ENCODE peak calls at places on chromosome 11, in seven cellular contexts. One of them, this sample, is unnamed.

GRCh38 chr11:92240946-92241345 is 16.3 kb downstream of the FAT3 start:
- DNase-seq in psoas muscle: no peak
- DNase-seq in tibial nerve: no peak
- DNase-seq in NAMALWA: no peak
- DNase-seq in tibial artery: no peak
- DNase-seq in adrenal gland: no peak
- DNase-seq in activated naive CD4-positive, alpha-beta T cell treated with anti-CD3 and anti-CD28 coated beads, Interleukin-2, amount 10 ng/mL, durations not matched to agents 7 days and 5 days: no peak
- DNase-seq in this sample: no peak

GRCh38 chr11:128902515-128903066 is 11.4 kb downstream of the KCNJ5 start:
- DNase-seq in psoas muscle: no peak
- DNase-seq in tibial nerve: no peak
- DNase-seq in NAMALWA: no peak
- DNase-seq in tibial artery: no peak
- DNase-seq in adrenal gland: no peak
- DNase-seq in activated naive CD4-positive, alpha-beta T cell treated with anti-CD3 and anti-CD28 coated beads, Interleukin-2, amount 10 ng/mL, durations not matched to agents 7 days and 5 days: no peak
- DNase-seq in this sample: peak

GRCh38 chr11:76132268-76132667 is 74.0 kb downstream of the WNT11 start:
- DNase-seq in psoas muscle: no peak
- DNase-seq in tibial nerve: no peak
- DNase-seq in NAMALWA: no peak
- DNase-seq in tibial artery: no peak
- DNase-seq in adrenal gland: peak
- DNase-seq in activated naive CD4-positive, alpha-beta T cell treated with anti-CD3 and anti-CD28 coated beads, Interleukin-2, amount 10 ng/mL, durations not matched to agents 7 days and 5 days: no peak
- DNase-seq in this sample: no peak

GRCh38 chr11:65355013-65355775 is 643 bp downstream of the TIGD3 start:
- DNase-seq in psoas muscle: no peak
- DNase-seq in tibial nerve: no peak
- DNase-seq in NAMALWA: peak
- DNase-seq in tibial artery: no peak
- DNase-seq in adrenal gland: peak
- DNase-seq in activated naive CD4-positive, alpha-beta T cell treated with anti-CD3 and anti-CD28 coated beads, Interleukin-2, amount 10 ng/mL, durations not matched to agents 7 days and 5 days: peak
- DNase-seq in this sample: no peak

GRCh38 chr11:125245299-125245698 is 80.7 kb downstream of the PKNOX2 start:
- DNase-seq in psoas muscle: no peak
- DNase-seq in tibial nerve: no peak
- DNase-seq in NAMALWA: no peak
- DNase-seq in tibial artery: no peak
- DNase-seq in adrenal gland: no peak
- DNase-seq in activated naive CD4-positive, alpha-beta T cell treated with anti-CD3 and anti-CD28 coated beads, Interleukin-2, amount 10 ng/mL, durations not matched to agents 7 days and 5 days: no peak
- DNase-seq in this sample: peak

GRCh38 chr11:103851166-103851651 is 185.2 kb upstream of the DDI1 start:
- DNase-seq in psoas muscle: no peak
- DNase-seq in tibial nerve: no peak
- DNase-seq in NAMALWA: no peak
- DNase-seq in tibial artery: no peak
- DNase-seq in adrenal gland: no peak
- DNase-seq in activated naive CD4-positive, alpha-beta T cell treated with anti-CD3 and anti-CD28 coated beads, Interleukin-2, amount 10 ng/mL, durations not matched to agents 7 days and 5 days: no peak
- DNase-seq in this sample: peak

GRCh38 chr11:73330569-73331093 is 22.6 kb downstream of the ARHGEF17 start:
- DNase-seq in psoas muscle: no peak
- DNase-seq in tibial nerve: no peak
- DNase-seq in NAMALWA: no peak
- DNase-seq in tibial artery: no peak
- DNase-seq in adrenal gland: no peak
- DNase-seq in activated naive CD4-positive, alpha-beta T cell treated with anti-CD3 and anti-CD28 coated beads, Interleukin-2, amount 10 ng/mL, durations not matched to agents 7 days and 5 days: no peak
- DNase-seq in this sample: peak

GRCh38 chr11:20448838-20449237 is 61.3 kb downstream of the PRMT3 start:
- DNase-seq in psoas muscle: no peak
- DNase-seq in tibial nerve: no peak
- DNase-seq in NAMALWA: no peak
- DNase-seq in tibial artery: no peak
- DNase-seq in adrenal gland: no peak
- DNase-seq in activated naive CD4-positive, alpha-beta T cell treated with anti-CD3 and anti-CD28 coated beads, Interleukin-2, amount 10 ng/mL, durations not matched to agents 7 days and 5 days: no peak
- DNase-seq in this sample: no peak

GRCh38 chr11:26134481-26135355 is 197.2 kb upstream of the ANO3 start:
- DNase-seq in psoas muscle: no peak
- DNase-seq in tibial nerve: no peak
- DNase-seq in NAMALWA: peak
- DNase-seq in tibial artery: no peak
- DNase-seq in adrenal gland: no peak
- DNase-seq in activated naive CD4-positive, alpha-beta T cell treated with anti-CD3 and anti-CD28 coated beads, Interleukin-2, amount 10 ng/mL, durations not matched to agents 7 days and 5 days: no peak
- DNase-seq in this sample: peak

GRCh38 chr11:9761441-9761945 is 97.6 kb downstream of the SWAP70 start:
- DNase-seq in psoas muscle: no peak
- DNase-seq in tibial nerve: no peak
- DNase-seq in NAMALWA: no peak
- DNase-seq in tibial artery: no peak
- DNase-seq in adrenal gland: no peak
- DNase-seq in activated naive CD4-positive, alpha-beta T cell treated with anti-CD3 and anti-CD28 coated beads, Interleukin-2, amount 10 ng/mL, durations not matched to agents 7 days and 5 days: no peak
- DNase-seq in this sample: no peak

GRCh38 chr11:313787-314547 is at the start of gene IFITM1:
- DNase-seq in psoas muscle: no peak
- DNase-seq in tibial nerve: no peak
- DNase-seq in NAMALWA: no peak
- DNase-seq in tibial artery: no peak
- DNase-seq in adrenal gland: peak
- DNase-seq in activated naive CD4-positive, alpha-beta T cell treated with anti-CD3 and anti-CD28 coated beads, Interleukin-2, amount 10 ng/mL, durations not matched to agents 7 days and 5 days: peak
- DNase-seq in this sample: peak

GRCh38 chr11:111977141-111978027 is 40.2 kb downstream of the DIXDC1 start:
- DNase-seq in psoas muscle: peak
- DNase-seq in tibial nerve: peak
- DNase-seq in NAMALWA: no peak
- DNase-seq in tibial artery: peak
- DNase-seq in adrenal gland: peak
- DNase-seq in activated naive CD4-positive, alpha-beta T cell treated with anti-CD3 and anti-CD28 coated beads, Interleukin-2, amount 10 ng/mL, durations not matched to agents 7 days and 5 days: peak
- DNase-seq in this sample: peak

GRCh38 chr11:119055901-119056300 is 1.1 kb downstream of the HYOU1 start:
- DNase-seq in psoas muscle: no peak
- DNase-seq in tibial nerve: no peak
- DNase-seq in NAMALWA: peak
- DNase-seq in tibial artery: no peak
- DNase-seq in adrenal gland: no peak
- DNase-seq in activated naive CD4-positive, alpha-beta T cell treated with anti-CD3 and anti-CD28 coated beads, Interleukin-2, amount 10 ng/mL, durations not matched to agents 7 days and 5 days: peak
- DNase-seq in this sample: peak

GRCh38 chr11:73240190-73240781 is 22.2 kb downstream of the P2RY2 start:
- DNase-seq in psoas muscle: peak
- DNase-seq in tibial nerve: no peak
- DNase-seq in NAMALWA: no peak
- DNase-seq in tibial artery: peak
- DNase-seq in adrenal gland: peak
- DNase-seq in activated naive CD4-positive, alpha-beta T cell treated with anti-CD3 and anti-CD28 coated beads, Interleukin-2, amount 10 ng/mL, durations not matched to agents 7 days and 5 days: peak
- DNase-seq in this sample: peak

GRCh38 chr11:86743223-86744118 is 56.9 kb upstream of the PRSS23 start:
- DNase-seq in psoas muscle: peak
- DNase-seq in tibial nerve: no peak
- DNase-seq in NAMALWA: no peak
- DNase-seq in tibial artery: peak
- DNase-seq in adrenal gland: peak
- DNase-seq in activated naive CD4-positive, alpha-beta T cell treated with anti-CD3 and anti-CD28 coated beads, Interleukin-2, amount 10 ng/mL, durations not matched to agents 7 days and 5 days: no peak
- DNase-seq in this sample: peak

GRCh38 chr11:70799386-70799785 is 401.1 kb downstream of the CTTN start:
- DNase-seq in psoas muscle: no peak
- DNase-seq in tibial nerve: no peak
- DNase-seq in NAMALWA: no peak
- DNase-seq in tibial artery: no peak
- DNase-seq in adrenal gland: no peak
- DNase-seq in activated naive CD4-positive, alpha-beta T cell treated with anti-CD3 and anti-CD28 coated beads, Interleukin-2, amount 10 ng/mL, durations not matched to agents 7 days and 5 days: no peak
- DNase-seq in this sample: no peak

GRCh38 chr11:132111781-132112380 is 741.5 kb downstream of the NTM start:
- DNase-seq in psoas muscle: no peak
- DNase-seq in tibial nerve: no peak
- DNase-seq in NAMALWA: no peak
- DNase-seq in tibial artery: no peak
- DNase-seq in adrenal gland: no peak
- DNase-seq in activated naive CD4-positive, alpha-beta T cell treated with anti-CD3 and anti-CD28 coated beads, Interleukin-2, amount 10 ng/mL, durations not matched to agents 7 days and 5 days: no peak
- DNase-seq in this sample: peak

GRCh38 chr11:27926981-27927481 is 180.9 kb downstream of the KIF18A start:
- DNase-seq in psoas muscle: no peak
- DNase-seq in tibial nerve: no peak
- DNase-seq in NAMALWA: no peak
- DNase-seq in tibial artery: no peak
- DNase-seq in adrenal gland: no peak
- DNase-seq in activated naive CD4-positive, alpha-beta T cell treated with anti-CD3 and anti-CD28 coated beads, Interleukin-2, amount 10 ng/mL, durations not matched to agents 7 days and 5 days: no peak
- DNase-seq in this sample: peak

GRCh38 chr11:113247231-113247630 is 67.2 kb upstream of the TTC12 start:
- DNase-seq in psoas muscle: no peak
- DNase-seq in tibial nerve: no peak
- DNase-seq in NAMALWA: no peak
- DNase-seq in tibial artery: no peak
- DNase-seq in adrenal gland: no peak
- DNase-seq in activated naive CD4-positive, alpha-beta T cell treated with anti-CD3 and anti-CD28 coated beads, Interleukin-2, amount 10 ng/mL, durations not matched to agents 7 days and 5 days: no peak
- DNase-seq in this sample: no peak

GRCh38 chr11:59207988-59208432 is 4.7 kb downstream of the MPEG1 start:
- DNase-seq in psoas muscle: no peak
- DNase-seq in tibial nerve: no peak
- DNase-seq in NAMALWA: peak
- DNase-seq in tibial artery: no peak
- DNase-seq in adrenal gland: peak
- DNase-seq in activated naive CD4-positive, alpha-beta T cell treated with anti-CD3 and anti-CD28 coated beads, Interleukin-2, amount 10 ng/mL, durations not matched to agents 7 days and 5 days: peak
- DNase-seq in this sample: peak

This sample was measured in fibroblast of pulmonary artery.